ENCODE peak calls at places on chromosome X, in seven cellular contexts. One of them, this sample, is unnamed.

GRCh38 chrX:73839152-73839551 is 276.2 kb downstream of the CHIC1 start:
- DNase-seq in tibial nerve: no peak
- DNase-seq in kidney epithelial cell: no peak
- DNase-seq in Panc1: no peak
- DNase-seq in adrenal gland: no peak
- DNase-seq in fibroblast of lung: no peak
- DNase-seq in ovary: no peak
- DNase-seq in this sample: no peak

GRCh38 chrX:135522878-135523693 is 2.6 kb downstream of the INTS6L start:
- DNase-seq in fibroblast of lung: peak; percentile 1
- DNase-seq in tibial nerve: no peak
- DNase-seq in adrenal gland: no peak
- DNase-seq in kidney epithelial cell: no peak
- DNase-seq in ovary: no peak
- DNase-seq in Panc1: no peak
- DNase-seq in this sample: no peak

GRCh38 chrX:85365370-85365995 is 14.0 kb downstream of the POF1B start:
- DNase-seq in Panc1: no peak
- DNase-seq in adrenal gland: no peak
- DNase-seq in kidney epithelial cell: no peak
- DNase-seq in ovary: no peak
- DNase-seq in fibroblast of lung: no peak
- DNase-seq in tibial nerve: no peak
- DNase-seq in this sample: no peak

GRCh38 chrX:85994228-85994627 is 53.1 kb downstream of the CHM start:
- DNase-seq in kidney epithelial cell: no peak
- DNase-seq in fibroblast of lung: no peak
- DNase-seq in adrenal gland: no peak
- DNase-seq in tibial nerve: no peak
- DNase-seq in ovary: no peak
- DNase-seq in Panc1: no peak
- DNase-seq in this sample: no peak

GRCh38 chrX:28273751-28274150 is 292.5 kb upstream of the DCAF8L1 start:
- DNase-seq in Panc1: no peak
- DNase-seq in fibroblast of lung: no peak
- DNase-seq in kidney epithelial cell: no peak
- DNase-seq in adrenal gland: no peak
- DNase-seq in ovary: no peak
- DNase-seq in tibial nerve: no peak
- DNase-seq in this sample: no peak

GRCh38 chrX:33726281-33727160 is 405.6 kb downstream of the FAM47A start:
- DNase-seq in fibroblast of lung: no peak
- DNase-seq in adrenal gland: no peak
- DNase-seq in kidney epithelial cell: no peak
- DNase-seq in Panc1: no peak
- DNase-seq in ovary: no peak
- DNase-seq in tibial nerve: no peak
- DNase-seq in this sample: no peak

GRCh38 chrX:81195712-81196111 is 6.0 kb downstream of the HMGN5 start:
- DNase-seq in adrenal gland: peak; percentile 76
- DNase-seq in fibroblast of lung: peak; percentile 23
- DNase-seq in ovary: no peak
- DNase-seq in kidney epithelial cell: no peak
- DNase-seq in tibial nerve: peak; percentile 66
- DNase-seq in Panc1: no peak
- DNase-seq in this sample: no peak

GRCh38 chrX:139332441-139332840 is 198.1 kb upstream of the F9 start:
- DNase-seq in fibroblast of lung: no peak
- DNase-seq in tibial nerve: no peak
- DNase-seq in ovary: no peak
- DNase-seq in adrenal gland: no peak
- DNase-seq in kidney epithelial cell: no peak
- DNase-seq in Panc1: no peak
- DNase-seq in this sample: no peak

GRCh38 chrX:11533211-11533651 is 132.5 kb downstream of the ARHGAP6 start:
- DNase-seq in ovary: no peak
- DNase-seq in tibial nerve: no peak
- DNase-seq in kidney epithelial cell: peak; percentile 44
- DNase-seq in adrenal gland: no peak
- DNase-seq in fibroblast of lung: peak; percentile 78
- DNase-seq in Panc1: peak; percentile 32
- DNase-seq in this sample: peak; percentile 44

GRCh38 chrX:155086202-155086840 is 15.0 kb downstream of the BRCC3 start:
- DNase-seq in fibroblast of lung: no peak
- DNase-seq in tibial nerve: peak; percentile 8
- DNase-seq in adrenal gland: no peak
- DNase-seq in ovary: no peak
- DNase-seq in kidney epithelial cell: no peak
- DNase-seq in Panc1: no peak
- DNase-seq in this sample: no peak

GRCh38 chrX:2498781-2499302 is 1.9 kb downstream of the DHRSX start:
- DNase-seq in fibroblast of lung: peak; percentile 23
- DNase-seq in kidney epithelial cell: no peak
- DNase-seq in adrenal gland: no peak
- DNase-seq in Panc1: no peak
- DNase-seq in tibial nerve: peak; percentile 35
- DNase-seq in ovary: no peak
- DNase-seq in this sample: no peak

GRCh38 chrX:138128025-138128671 is 562.2 kb downstream of the ZIC3 start:
- DNase-seq in Panc1: peak; percentile 18
- DNase-seq in adrenal gland: no peak
- DNase-seq in tibial nerve: peak; percentile 7
- DNase-seq in ovary: no peak
- DNase-seq in kidney epithelial cell: no peak
- DNase-seq in fibroblast of lung: peak; percentile 23
- DNase-seq in this sample: no peak

GRCh38 chrX:95156566-95156965 is 1482.6 kb downstream of the FAM133A start:
- DNase-seq in tibial nerve: no peak
- DNase-seq in ovary: no peak
- DNase-seq in adrenal gland: no peak
- DNase-seq in kidney epithelial cell: no peak
- DNase-seq in fibroblast of lung: no peak
- DNase-seq in Panc1: no peak
- DNase-seq in this sample: no peak

GRCh38 chrX:42837747-42838146 is 59.8 kb upstream of the PPP1R2C start:
- DNase-seq in kidney epithelial cell: no peak
- DNase-seq in adrenal gland: no peak
- DNase-seq in fibroblast of lung: no peak
- DNase-seq in tibial nerve: no peak
- DNase-seq in ovary: no peak
- DNase-seq in Panc1: no peak
- DNase-seq in this sample: no peak

DNA sequence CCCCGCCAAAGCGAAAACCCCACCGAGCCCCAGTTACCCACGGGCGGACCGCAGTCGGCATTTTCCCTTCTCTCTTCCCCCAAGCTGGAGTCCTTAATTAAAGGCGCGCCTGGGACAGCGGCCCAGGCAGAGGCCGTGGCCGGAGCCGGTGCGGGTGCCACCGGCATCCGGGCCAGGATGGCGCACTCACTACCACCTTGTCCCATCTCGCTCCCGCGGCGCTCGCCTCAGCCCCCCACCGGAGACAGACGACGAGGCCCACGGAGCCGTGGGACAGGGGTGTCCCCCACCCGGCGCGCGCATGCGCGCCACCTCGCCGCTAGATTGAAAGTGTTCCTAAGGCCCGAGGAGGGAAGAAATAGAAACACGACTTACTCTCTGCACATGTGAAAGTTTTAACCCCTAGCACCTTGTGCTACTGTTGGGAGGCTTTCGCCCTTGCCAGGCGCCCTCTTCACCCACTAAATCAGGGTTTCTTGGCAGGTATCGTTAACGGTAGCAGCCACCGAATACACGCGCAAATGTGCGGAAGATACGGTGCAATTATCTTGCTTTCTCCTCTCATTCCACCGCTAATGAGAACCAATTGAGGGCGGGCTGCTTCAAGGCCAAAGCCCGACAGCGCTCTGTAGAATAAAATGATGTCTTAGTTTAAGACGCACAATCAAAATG is 64.3 kb upstream of the CCDC160 start:
- DNase-seq in tibial nerve: no peak
- DNase-seq in Panc1: no peak
- DNase-seq in fibroblast of lung: no peak
- DNase-seq in ovary: peak; percentile 17
- DNase-seq in kidney epithelial cell: no peak
- DNase-seq in adrenal gland: no peak
- DNase-seq in this sample: no peak
- H3K36me3 ChIP-seq in tibial nerve: no peaks in the 10 kb centered on the region
- H3K36me3 ChIP-seq in Panc1: no peaks in the 10 kb centered on the region
- H3K36me3 ChIP-seq in fibroblast of lung: no peaks in the 10 kb centered on the region
- H3K36me3 ChIP-seq in ovary: no peaks in the 10 kb centered on the region
- H3K36me3 ChIP-seq in kidney epithelial cell: no peaks in the 10 kb centered on the region
- H3K36me3 ChIP-seq in adrenal gland: no peaks in the 10 kb centered on the region
- H3K36me3 ChIP-seq in this sample: no peaks in the 10 kb centered on the region

DNA sequence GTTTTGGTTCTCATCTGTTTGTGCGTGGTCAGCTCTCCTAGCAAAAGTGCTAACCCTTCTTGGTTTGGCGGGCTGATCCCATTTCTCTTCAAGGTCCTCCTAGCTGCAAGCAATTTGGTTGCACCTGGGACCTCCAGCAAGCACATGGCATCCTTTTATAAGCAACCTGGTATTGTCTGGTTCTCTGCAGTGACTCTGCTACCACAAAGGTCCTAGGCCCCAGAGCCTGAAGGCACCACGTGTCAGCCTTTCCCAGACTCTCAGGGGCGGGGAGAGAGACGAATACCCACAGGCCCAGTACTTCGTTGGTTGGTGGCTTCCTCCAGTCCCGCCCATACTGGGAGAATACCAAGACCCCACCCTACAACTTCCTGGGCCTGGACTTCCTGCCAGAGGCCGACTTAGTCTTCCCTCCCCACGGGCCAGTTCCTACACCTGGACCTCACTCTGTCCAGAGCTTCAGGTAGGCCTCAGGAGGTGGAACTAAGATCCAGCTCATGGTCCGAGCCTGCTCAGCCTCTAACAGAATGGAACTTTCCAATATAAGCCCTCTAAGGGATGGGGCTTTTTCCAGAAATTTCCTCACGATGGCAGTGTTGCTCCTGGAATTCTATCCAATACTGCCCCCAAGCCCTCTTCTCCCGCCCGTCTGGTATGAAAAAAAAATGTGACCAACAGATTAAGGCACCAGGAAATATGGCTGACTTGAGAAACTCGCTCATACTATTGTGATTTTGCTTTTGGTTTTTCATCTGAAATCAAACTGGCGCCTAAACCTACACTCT is 192.5 kb upstream of the STK26 start:
- DNase-seq in kidney epithelial cell: peak; percentile 18
- DNase-seq in ovary: peak; percentile 75
- DNase-seq in fibroblast of lung: peak; percentile 51
- DNase-seq in tibial nerve: peak; percentile 76
- DNase-seq in adrenal gland: peak; percentile 60
- DNase-seq in Panc1: no peak
- DNase-seq in this sample: no peak
- TF ChIP-seq CTCF in kidney epithelial cell: peak; percentile 47
- TF ChIP-seq CTCF in ovary: peak; percentile 71
- TF ChIP-seq CTCF in fibroblast of lung: no peak
- TF ChIP-seq CTCF in tibial nerve: peak; percentile 88
- TF ChIP-seq CTCF in adrenal gland: peak; percentile 76
- TF ChIP-seq CTCF in Panc1: peak; percentile 38
- TF ChIP-seq CTCF in this sample: peak; percentile 12

GRCh38 chrX:78106651-78106986 is 2.6 kb downstream of the PGK1 start:
- DNase-seq in Panc1: no peak
- DNase-seq in adrenal gland: no peak
- DNase-seq in tibial nerve: no peak
- DNase-seq in ovary: no peak
- DNase-seq in fibroblast of lung: no peak
- DNase-seq in kidney epithelial cell: no peak
- DNase-seq in this sample: no peak

GRCh38 chrX:78103656-78104446 is at the start of gene PGK1:
- DNase-seq in fibroblast of lung: peak; percentile 98
- DNase-seq in ovary: peak; percentile 94
- DNase-seq in tibial nerve: peak; percentile 86
- DNase-seq in adrenal gland: peak; percentile 98
- DNase-seq in Panc1: peak; percentile 70
- DNase-seq in kidney epithelial cell: peak; percentile 77
- DNase-seq in this sample: peak; percentile 82

GRCh38 chrX:78105944-78106650 is 2.0 kb downstream of the PGK1 start:
- DNase-seq in ovary: no peak
- DNase-seq in adrenal gland: no peak
- DNase-seq in Panc1: no peak
- DNase-seq in kidney epithelial cell: no peak
- DNase-seq in tibial nerve: no peak
- DNase-seq in fibroblast of lung: peak; percentile 5
- DNase-seq in this sample: no peak

GRCh38 chrX:78103001-78103634 is 930 bp upstream of the PGK1 start:
- DNase-seq in tibial nerve: no peak
- DNase-seq in ovary: peak; percentile 9
- DNase-seq in kidney epithelial cell: no peak
- DNase-seq in Panc1: no peak
- DNase-seq in fibroblast of lung: no peak
- DNase-seq in adrenal gland: peak; percentile 50
- DNase-seq in this sample: no peak

GRCh38 chrX:78104447-78105176 is 564 bp downstream of the PGK1 start:
- DNase-seq in ovary: peak; percentile 18
- DNase-seq in tibial nerve: peak; percentile 9
- DNase-seq in adrenal gland: peak; percentile 77
- DNase-seq in kidney epithelial cell: no peak
- DNase-seq in Panc1: no peak
- DNase-seq in fibroblast of lung: peak; percentile 43
- DNase-seq in this sample: peak; percentile 4
- H3K36me3 ChIP-seq in ovary: no peaks in the 10 kb centered on the region
- H3K36me3 ChIP-seq in tibial nerve: no peaks in the 10 kb centered on the region
- H3K36me3 ChIP-seq in adrenal gland: peaks cover 4% of the 10 kb centered on the region
- H3K36me3 ChIP-seq in kidney epithelial cell: no peaks in the 10 kb centered on the region
- H3K36me3 ChIP-seq in Panc1: peaks cover 7% of the 10 kb centered on the region
- H3K36me3 ChIP-seq in fibroblast of lung: no peaks in the 10 kb centered on the region
- H3K36me3 ChIP-seq in this sample: peaks cover 1% of the 10 kb centered on the region

DNA sequence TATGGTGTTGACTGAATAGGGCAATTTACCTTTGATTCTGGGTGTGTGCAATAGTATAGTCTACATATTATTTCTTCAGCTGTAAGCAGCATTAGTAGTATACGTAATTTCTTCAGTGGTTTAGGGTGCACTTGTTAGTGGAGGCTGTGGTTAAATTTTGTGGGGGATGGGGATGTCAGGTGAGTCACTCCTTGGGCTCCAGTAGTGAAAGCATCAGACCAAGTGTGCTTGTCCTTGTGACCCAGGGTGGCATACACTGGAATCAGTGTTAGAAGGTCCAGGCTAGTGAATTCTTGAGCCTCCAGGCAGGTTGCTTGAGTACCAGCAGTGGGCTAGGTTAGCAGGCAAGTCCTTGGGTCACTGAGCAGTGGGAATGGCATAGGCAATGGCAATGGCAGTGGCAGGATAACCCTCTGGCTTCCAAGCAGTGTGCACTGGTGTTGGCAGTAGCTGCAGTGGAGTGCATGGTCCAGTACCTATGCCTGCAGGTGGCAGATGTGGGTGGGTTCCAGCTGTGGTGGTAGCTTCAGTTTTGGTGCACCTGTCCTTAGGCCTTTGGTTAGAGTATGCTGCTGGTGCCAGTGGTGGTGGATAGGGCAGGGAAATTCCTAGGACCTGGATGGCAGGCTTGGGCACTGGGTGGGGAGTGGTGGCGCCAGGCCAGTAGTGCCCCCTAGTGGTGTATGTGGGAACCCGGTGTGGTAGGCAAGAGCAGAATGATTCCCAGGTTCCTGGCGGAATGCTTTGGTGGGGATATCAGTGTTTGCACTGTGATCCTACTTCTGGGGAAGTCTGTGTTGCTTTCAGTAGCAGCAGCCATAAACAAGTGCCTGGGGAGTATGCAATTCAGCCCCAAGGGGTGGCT is 531.0 kb downstream of the SMARCA1 start:
- DNase-seq in Panc1: no peak
- DNase-seq in tibial nerve: no peak
- DNase-seq in adrenal gland: no peak
- DNase-seq in fibroblast of lung: no peak
- DNase-seq in ovary: no peak
- DNase-seq in kidney epithelial cell: no peak
- DNase-seq in this sample: no peak
- TF ChIP-seq CTCF in Panc1: peak; percentile 17
- TF ChIP-seq CTCF in tibial nerve: no peak
- TF ChIP-seq CTCF in adrenal gland: no peak
- TF ChIP-seq CTCF in fibroblast of lung: no peak
- TF ChIP-seq CTCF in ovary: no peak
- TF ChIP-seq CTCF in kidney epithelial cell: no peak
- TF ChIP-seq CTCF in this sample: no peak

This sample was measured in BJ.